ENCODE peak calls at places on chromosomes 11 and 22, in eight cellular contexts. Z, U, F, Q, M, W, Y and N are unnamed samples.

GRCh38 chr11:70159612-70160570 is 43.2 kb upstream of the FADD start:
- ATAC-seq in W (no peak), Q (no peak), M (no peak), Z (peak), F (peak), Y (no peak), U (peak), N (no peak)

GRCh38 chr22:39130892-39131855 is 21.3 kb downstream of the CBX7 start:
- ATAC-seq in Y (peak), Z (no peak), W (peak), F (peak), U (no peak), M (peak), Q (peak), N (no peak)

GRCh38 chr11:127411283-127411682 is 410.7 kb upstream of the KIRREL3 start:
- ATAC-seq in M (no peak), Z (no peak), W (no peak), Y (no peak), Q (no peak), F (peak), U (no peak), N (no peak)

GRCh38 chr11:1967641-1968225 is 20.6 kb downstream of the MRPL23 start:
- ATAC-seq in Y (no peak), Z (no peak), U (no peak), M (no peak), Q (no peak), W (no peak), F (no peak), N (no peak)

GRCh38 chr22:50628543-50629134 is 687 bp upstream of the ARSA start:
- ATAC-seq in F (no peak), U (no peak), Z (no peak), W (no peak), M (no peak), Y (no peak), Q (no peak), N (no peak)

GRCh38 chr22:17549183-17549582 is 14.1 kb upstream of the SLC25A18 start:
- ATAC-seq in M (peak), W (no peak), Q (no peak), U (no peak), Z (no peak), F (no peak), Y (no peak), N (no peak)

GRCh38 chr22:40578171-40578570 is 58.3 kb downstream of the MRTFA start:
- ATAC-seq in F (no peak), W (no peak), M (no peak), Q (no peak), Y (peak), U (no peak), Z (no peak), N (no peak)

GRCh38 chr22:16973591-16974297 is 34.3 kb downstream of the GAB4 start:
- ATAC-seq in U (no peak), F (no peak), M (no peak), Z (no peak), Y (no peak), W (no peak), Q (no peak), N (no peak)

GRCh38 chr22:37740455-37741311 is 43.8 kb downstream of the TRIOBP start:
- ATAC-seq in Y (no peak), Z (no peak), W (peak), F (no peak), Q (no peak), U (no peak), M (peak), N (no peak)

GRCh38 chr22:42697542-42698013 is 23.1 kb downstream of the A4GALT start:
- ATAC-seq in Q (no peak), M (peak), Y (no peak), W (no peak), Z (peak), U (peak), F (peak), N (peak)

GRCh38 chr11:45301537-45302246 is 15.6 kb upstream of the SYT13 start:
- ATAC-seq in W (no peak), M (no peak), F (no peak), U (no peak), Z (no peak), Q (no peak), Y (no peak), N (no peak)

GRCh38 chr11:37657645-37658044 is 1059.6 kb upstream of the RAG2 start:
- ATAC-seq in Y (no peak), Z (no peak), W (no peak), Q (no peak), M (no peak), F (no peak), U (no peak), N (no peak)
- TF ChIP-seq CTCF in Y (no peak), Z (peak), W (peak), Q (no peak), M (no peak), F (no peak), U (no peak), N (no peak)

GRCh38 chr11:32436751-32437405 is 1.5 kb upstream of the WT1 start:
- ATAC-seq in F (no peak), M (no peak), Z (no peak), W (peak), Y (no peak), U (no peak), Q (no peak), N (no peak)
- TF ChIP-seq POLR2AphosphoS5 in F (no peak), M (no peak), Z (no peak), W (no peak), Y (no peak), U (no peak), Q (no peak), N (no peak)

DNA sequence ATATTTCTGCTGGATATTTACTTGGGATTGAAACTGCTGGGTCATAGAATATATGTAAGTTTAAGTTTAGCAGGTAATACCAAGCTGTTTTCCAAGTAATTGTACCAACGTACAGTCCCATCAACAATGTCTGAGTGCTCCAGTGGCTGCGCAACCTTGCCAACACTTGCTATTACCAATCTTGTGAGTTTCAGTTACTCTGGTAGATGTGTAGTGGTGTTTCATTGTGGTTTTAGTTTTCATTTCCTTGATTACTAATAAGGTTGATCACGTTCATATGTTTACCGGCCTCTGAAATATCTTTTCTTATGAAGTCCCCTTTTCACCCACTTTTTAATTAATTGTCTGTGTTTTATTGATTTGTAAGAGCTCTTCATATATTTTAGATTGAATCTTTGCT is 370.6 kb upstream of the CADM1 start:
- ATAC-seq in M (no peak), F (no peak), Q (no peak), Y (peak), Z (no peak), U (no peak), W (no peak), N (no peak)
- TF ChIP-seq CTCF in M (no peak), F (no peak), Q (no peak), Y (no peak), Z (no peak), U (no peak), W (no peak), N (no peak)

DNA sequence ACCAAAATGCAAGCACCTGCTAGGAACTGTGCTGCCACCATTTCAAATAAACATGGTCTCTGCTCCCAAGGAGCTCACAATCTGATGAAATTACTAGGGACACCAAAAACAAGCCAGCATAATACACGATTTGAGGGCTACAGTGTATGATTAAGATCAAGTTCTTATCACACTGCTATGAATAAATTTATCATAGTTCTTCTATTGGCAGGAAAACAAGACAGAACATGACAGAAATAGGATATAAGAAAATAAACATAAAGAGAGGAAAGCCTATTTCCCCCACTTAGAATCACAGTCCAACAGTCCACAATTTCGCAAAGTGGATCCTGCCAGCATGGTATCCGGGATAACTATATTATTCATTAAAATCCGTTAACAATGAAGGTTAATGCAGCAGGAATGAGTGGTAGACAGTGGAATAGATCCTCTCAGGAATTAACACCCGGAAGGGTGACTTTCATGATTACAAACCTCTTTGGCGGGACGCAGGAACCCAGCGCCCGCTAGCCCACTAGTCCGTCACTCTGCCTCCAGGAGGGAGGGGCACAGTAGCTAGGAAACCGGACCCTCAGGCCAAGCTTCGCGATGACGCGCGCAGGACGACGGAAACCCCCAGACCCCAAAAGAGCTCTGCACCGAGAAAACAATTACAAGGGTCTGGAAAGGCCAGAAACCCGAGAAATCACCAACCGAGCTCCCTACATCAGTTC is 665 bp downstream of the CCDC82 start:
- ATAC-seq in F (peak), Y (peak), W (peak), Z (peak), M (peak), U (peak), Q (peak), N (no peak)
- TF ChIP-seq POLR2AphosphoS5 in F (no peak), Y (no peak), W (no peak), Z (no peak), M (no peak), U (no peak), Q (no peak), N (no peak)

DNA sequence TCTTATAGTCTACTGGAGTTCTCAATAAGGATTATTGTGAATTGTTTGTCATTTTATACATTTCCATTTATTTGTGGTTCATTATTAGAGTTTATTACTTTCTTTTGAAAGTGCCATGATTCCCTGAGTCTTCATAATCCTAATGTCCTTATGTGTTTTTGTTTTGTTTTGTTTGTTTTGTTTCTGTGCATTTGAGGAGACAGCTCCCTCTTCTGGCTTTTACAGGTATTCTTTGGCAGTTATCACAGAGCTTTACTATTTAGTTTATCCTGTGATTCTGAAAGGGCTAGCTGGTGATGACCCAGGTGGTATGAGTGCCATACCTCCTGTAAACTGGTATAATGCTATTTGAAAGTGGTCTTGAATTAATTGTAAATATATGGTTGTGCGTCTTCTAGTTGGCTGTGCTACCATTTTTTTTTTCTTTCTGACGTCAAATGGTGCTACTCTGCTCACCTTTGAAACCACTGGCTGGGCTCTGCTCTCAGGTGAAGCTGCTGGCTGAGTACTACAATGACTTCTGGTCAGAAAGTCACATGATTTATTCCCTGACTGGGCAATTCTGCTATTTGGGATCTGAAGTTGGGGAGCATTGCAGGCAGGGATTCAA is 751.2 kb downstream of the JRKL start:
- ATAC-seq in Q (no peak), Y (peak), U (no peak), W (peak), M (peak), Z (no peak), F (no peak), N (no peak)
- TF ChIP-seq CTCF in Q (peak), Y (peak), U (peak), W (peak), M (peak), Z (peak), F (no peak), N (no peak)

GRCh38 chr22:20785415-20785814 is 11.5 kb downstream of the SERPIND1 start:
- ATAC-seq in Y (no peak), Z (no peak), M (no peak), F (no peak), Q (no peak), W (no peak), U (no peak), N (no peak)

GRCh38 chr22:20783300-20783673 is 9.4 kb downstream of the SERPIND1 start:
- ATAC-seq in F (no peak), Y (no peak), U (no peak), M (no peak), Z (no peak), Q (no peak), W (no peak), N (no peak)

GRCh38 chr22:20782601-20783299 is 8.8 kb downstream of the SERPIND1 start:
- ATAC-seq in F (no peak), U (no peak), Y (no peak), W (no peak), Z (no peak), Q (no peak), M (no peak), N (no peak)

GRCh38 chr22:20786048-20786447 is 12.1 kb downstream of the SERPIND1 start:
- ATAC-seq in Y (no peak), U (no peak), Z (no peak), W (no peak), Q (no peak), M (no peak), F (no peak), N (no peak)

DNA sequence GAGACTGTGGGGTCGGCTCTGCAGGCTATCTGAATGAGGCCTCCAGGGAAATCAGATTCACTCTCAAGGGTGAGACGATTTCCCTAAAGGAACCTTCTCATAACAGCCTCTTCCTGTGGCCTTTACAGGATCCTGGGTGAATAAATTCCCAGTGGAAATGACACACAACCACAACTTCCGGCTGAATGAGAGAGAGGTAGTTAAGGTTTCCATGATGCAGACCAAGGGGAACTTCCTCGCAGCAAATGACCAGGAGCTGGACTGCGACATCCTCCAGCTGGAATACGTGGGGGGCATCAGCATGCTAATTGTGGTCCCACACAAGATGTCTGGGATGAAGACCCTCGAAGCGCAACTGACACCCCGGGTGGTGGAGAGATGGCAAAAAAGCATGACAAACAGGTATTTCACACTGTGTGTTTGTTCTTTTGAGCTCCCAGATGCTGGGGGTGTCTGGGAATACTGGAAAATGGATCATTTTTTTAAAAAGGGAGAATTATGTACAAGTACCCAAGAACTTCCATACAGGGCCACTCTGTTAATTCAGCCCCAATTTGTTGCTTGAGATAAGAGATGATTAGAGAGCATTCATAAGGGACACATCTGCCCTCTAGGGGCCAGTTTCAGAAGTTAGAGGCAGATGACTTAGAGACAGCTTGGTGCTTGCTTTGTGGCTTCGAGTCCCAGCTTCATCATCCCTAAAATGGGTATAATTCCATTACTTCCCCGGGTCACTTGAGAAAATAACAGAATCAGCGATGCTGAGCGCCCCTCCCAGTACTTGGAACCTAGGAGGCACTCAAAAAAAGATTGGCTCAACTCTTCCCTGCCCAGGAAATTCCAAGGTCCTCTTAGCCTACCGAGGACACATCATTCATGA is 10.2 kb downstream of the SERPIND1 start:
- ATAC-seq in M (peak), Y (peak), W (peak), F (peak), Q (peak), U (peak), Z (peak), N (no peak)
- TF ChIP-seq POLR2AphosphoS5 in M (no peak), Y (no peak), W (no peak), F (no peak), Q (no peak), U (no peak), Z (no peak), N (no peak)

GRCh38 chr11:118670063-118670462 is 9.4 kb downstream of the TREH start:
- ATAC-seq in Z (no peak), M (no peak), F (no peak), Q (no peak), Y (no peak), U (no peak), W (no peak), N (no peak)

GRCh38 chr11:118674094-118674460 is 5.4 kb downstream of the TREH start:
- ATAC-seq in Z (no peak), Q (no peak), F (no peak), Y (no peak), W (no peak), U (no peak), M (no peak), N (no peak)

GRCh38 chr11:118673361-118674093 is 5.9 kb downstream of the TREH start:
- ATAC-seq in Q (no peak), M (peak), Y (no peak), F (no peak), U (no peak), Z (no peak), W (no peak), N (no peak)

GRCh38 chr11:118671254-118671653 is 8.2 kb downstream of the TREH start:
- ATAC-seq in M (no peak), Q (no peak), W (no peak), Y (no peak), F (no peak), U (no peak), Z (no peak), N (no peak)

DNA sequence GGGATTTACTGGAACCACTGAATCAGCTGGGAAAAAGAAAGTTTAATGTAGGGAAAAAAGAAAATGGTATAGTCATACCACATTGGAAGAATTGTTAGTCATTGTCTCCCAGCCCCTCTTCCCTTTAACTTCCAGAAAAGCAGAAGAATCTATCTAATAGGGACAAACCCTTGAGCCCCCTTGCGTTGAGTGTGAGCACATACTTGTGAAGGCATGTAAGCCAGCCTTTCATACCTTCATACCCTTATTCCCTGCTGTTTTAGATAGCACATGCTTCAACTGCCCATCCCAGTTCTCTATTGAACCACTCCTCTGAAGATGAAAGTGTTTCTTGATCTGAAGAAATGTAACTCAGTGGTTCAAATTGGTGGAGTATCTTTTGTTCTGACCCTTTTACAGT is 6.6 kb downstream of the TREH start:
- ATAC-seq in W (peak), Z (peak), M (peak), Y (no peak), U (no peak), F (peak), Q (peak), N (no peak)
- TF ChIP-seq CTCF in W (peak), Z (no peak), M (peak), Y (no peak), U (no peak), F (no peak), Q (peak), N (no peak)